ENCODE peak calls at places on chromosomes 6 and 20, in five cellular contexts. T is GM12878, B is K562, D is SK-N-SH, N is H1. J is an unnamed sample.

GRCh38 chr20:58981564-58982364 is 708 bp downstream of the NELFCD start:
- DNase-seq in B (peak; percentile 32), N (peak; percentile 62), T (no peak), D (peak; percentile 47), J (no peak)

GRCh38 chr20:34824026-34824860 is 1.2 kb downstream of the NCOA6 start:
- DNase-seq in D (peak; percentile 50), N (peak; percentile 59), T (peak; percentile 58), B (peak; percentile 80), J (peak; percentile 82)

GRCh38 chr6:82980086-82980485 is 85.6 kb downstream of the UBE3D start:
- DNase-seq in T (no peak), B (no peak), N (no peak), D (no peak), J (no peak)

GRCh38 chr6:170174771-170175643 is 115.9 kb downstream of the DLL1 start:
- DNase-seq in D (peak; percentile 17), T (no peak), N (peak; percentile 30), B (no peak), J (no peak)

GRCh38 chr6:44297063-44298038 is 15.8 kb downstream of the AARS2 start:
- DNase-seq in N (peak; percentile 87), B (peak; percentile 53), T (no peak), D (peak; percentile 89), J (no peak)

GRCh38 chr20:16459019-16459700 is 114.1 kb downstream of the KIF16B start:
- DNase-seq in T (no peak), D (no peak), N (no peak), B (peak; percentile 11), J (no peak)

GRCh38 chr6:112117554-112117953 is 30.2 kb downstream of the FAM229B start:
- DNase-seq in N (no peak), T (no peak), D (no peak), B (peak; percentile 22), J (no peak)

GRCh38 chr20:63017826-63018411 is 11.2 kb upstream of the BHLHE23 start:
- DNase-seq in N (no peak), B (no peak), T (no peak), D (peak; percentile 69), J (no peak)

GRCh38 chr6:152696543-152696942 is 1.2 kb upstream of the MYCT1 start:
- DNase-seq in T (no peak), B (no peak), N (no peak), D (no peak), J (no peak)

GRCh38 chr6:1892716-1893115 is 283.0 kb downstream of the FOXC1 start:
- DNase-seq in D (no peak), B (no peak), T (no peak), N (no peak), J (no peak)

GRCh38 chr6:36604090-36605060 is 10.2 kb downstream of the SRSF3 start:
- DNase-seq in B (no peak), D (no peak), T (no peak), N (no peak), J (no peak)

GRCh38 chr6:167858086-167858591 is 31.4 kb downstream of the AFDN start:
- DNase-seq in D (peak; percentile 8), T (no peak), N (no peak), B (no peak), J (no peak)

GRCh38 chr20:37394543-37395410 is 48.8 kb downstream of the SRC start:
- DNase-seq in D (peak; percentile 91), N (no peak), T (no peak), B (no peak), J (no peak)

GRCh38 chr6:9766240-9766915 is 648.5 kb downstream of the TFAP2A start:
- DNase-seq in N (no peak), T (peak; percentile 12), D (no peak), B (no peak), J (no peak)

GRCh38 chr20:62764156-62764935 is 31.9 kb upstream of the MRGBP start:
- DNase-seq in D (no peak), N (no peak), T (no peak), B (no peak), J (no peak)

GRCh38 chr6:99334526-99335127 is 14.8 kb downstream of the FAXC start:
- DNase-seq in D (peak; percentile 42), N (no peak), T (peak; percentile 21), B (peak; percentile 51), J (peak; percentile 47)

GRCh38 chr6:40794581-40794980 is 207.4 kb upstream of the LRFN2 start:
- DNase-seq in B (no peak), D (no peak), T (no peak), N (no peak), J (no peak)

GRCh38 chr6:132188865-132189264 is 212.4 kb downstream of the MOXD1 start:
- DNase-seq in D (no peak), N (no peak), T (no peak), B (no peak), J (no peak)

GRCh38 chr6:13710552-13711383 is 867 bp downstream of the RANBP9 start:
- DNase-seq in T (no peak), B (peak; percentile 74), D (peak; percentile 83), N (peak; percentile 72), J (peak; percentile 33)

GRCh38 chr20:62726716-62727583 is 18.3 kb downstream of the NTSR1 start:
- DNase-seq in T (no peak), N (no peak), D (no peak), B (no peak), J (no peak)

GRCh38 chr6:16434885-16435284 is 196.5 kb downstream of the GMPR start:
- DNase-seq in D (no peak), T (no peak), N (no peak), B (no peak), J (no peak)

GRCh38 chr6:116314878-116315277 is 35.1 kb upstream of the TSPYL1 start:
- DNase-seq in D (no peak), T (peak; percentile 13), N (no peak), B (no peak), J (peak; percentile 48)

GRCh38 chr20:33789109-33789857 is 21.9 kb upstream of the CHMP4B start:
- DNase-seq in N (no peak), B (no peak), T (no peak), D (peak; percentile 68), J (peak; percentile 9)

GRCh38 chr20:39164642-39165041 is 202.5 kb downstream of the DHX35 start:
- DNase-seq in D (no peak), N (peak; percentile 1), B (no peak), T (no peak), J (no peak)

GRCh38 chr20:19654906-19655305 is 103.2 kb upstream of the RIN2 start:
- DNase-seq in T (no peak), D (no peak), B (no peak), N (no peak), J (no peak)

GRCh38 chr20:19660808-19661378 is 97.2 kb upstream of the RIN2 start:
- DNase-seq in N (no peak), T (no peak), D (no peak), B (no peak), J (no peak)

GRCh38 chr20:19661717-19662637 is 96.1 kb upstream of the RIN2 start:
- DNase-seq in D (peak; percentile 65), N (peak; percentile 74), B (peak; percentile 37), T (no peak), J (peak; percentile 53)

GRCh38 chr20:19659468-19659867 is 98.6 kb upstream of the RIN2 start:
- DNase-seq in T (no peak), D (no peak), B (no peak), N (no peak), J (no peak)

DNA sequence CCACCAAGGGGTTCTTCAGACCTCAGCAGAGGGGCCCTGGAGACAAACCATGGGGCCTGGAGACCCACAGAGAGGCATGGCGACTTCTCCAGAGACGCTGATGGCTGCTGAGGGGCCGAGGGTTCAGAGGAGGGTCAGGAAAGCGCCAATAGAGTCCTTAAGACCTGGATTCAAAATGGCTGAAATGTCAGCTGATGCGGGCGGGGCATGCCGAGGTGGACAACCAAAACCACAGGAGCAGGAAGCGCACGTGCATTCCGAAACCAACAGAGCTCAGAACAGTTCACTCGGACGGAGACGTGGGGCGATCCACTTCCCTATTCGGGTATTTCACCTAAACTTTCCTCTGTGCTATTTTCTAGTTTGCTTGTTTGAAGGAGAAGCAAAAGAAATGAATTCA is 99.9 kb upstream of the RIN2 start:
- DNase-seq in T (peak; percentile 48), B (no peak), N (no peak), D (no peak), J (peak; percentile 77)
- H3K4me3 ChIP-seq in T (peak overlapping the region; percentile 35), B (no peak overlapping the region), N (no peak overlapping the region), D (no peak overlapping the region), J (peak overlapping the region; percentile 25)

DNA sequence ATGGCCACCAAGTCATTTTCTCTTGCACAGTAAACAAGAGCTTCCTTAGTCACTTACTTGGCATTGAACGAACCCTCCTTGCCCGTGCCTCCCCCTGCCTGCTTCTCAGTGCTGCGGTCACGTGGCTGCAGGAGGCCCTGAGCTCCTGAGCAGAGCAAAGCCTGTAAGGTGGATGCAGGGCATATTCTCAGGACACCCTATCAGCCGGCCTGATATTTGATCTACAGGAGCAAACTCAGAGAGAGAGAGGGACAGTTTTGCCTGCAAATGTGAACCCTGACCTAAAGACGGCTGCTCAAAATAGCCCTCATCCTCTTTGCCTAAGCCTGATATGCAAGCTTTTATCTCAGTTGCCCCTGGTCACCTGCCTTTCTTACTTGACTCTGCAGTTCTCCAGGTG is 93.0 kb upstream of the POPDC3 start:
- DNase-seq in N (no peak), T (no peak), D (no peak), B (peak; percentile 14), J (no peak)
- TF ChIP-seq GABPA in N (no peak), T (no peak), D (no peak), B (no peak), J (no peak)

DNA sequence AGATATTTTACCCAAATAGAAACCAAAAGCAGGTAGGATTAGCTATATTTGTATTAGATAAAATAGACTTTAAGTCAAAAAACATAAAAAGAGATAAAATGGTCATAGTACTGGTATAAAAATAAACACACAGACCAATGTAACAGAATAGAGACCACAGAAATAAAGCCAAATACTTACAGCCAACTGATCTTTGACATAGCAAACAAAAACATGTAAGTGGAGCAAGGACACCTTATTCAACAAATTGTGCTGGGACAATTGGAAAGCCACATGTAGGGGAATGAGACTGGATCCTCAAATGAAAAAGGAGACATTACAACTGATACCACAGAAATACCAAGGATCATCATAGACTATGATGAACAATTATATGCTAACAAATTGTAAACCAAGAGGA is 94.5 kb upstream of the SIRPG start:
- DNase-seq in N (no peak), T (no peak), B (no peak), D (no peak), J (no peak)
- H3K4me3 ChIP-seq in N (no peak overlapping the region), T (no peak overlapping the region), B (no peak overlapping the region), D (no peak overlapping the region), J (no peak overlapping the region)

GRCh38 chr6:92354270-92354831 is 1065.0 kb downstream of the EPHA7 start:
- DNase-seq in N (no peak), T (no peak), D (no peak), B (no peak), J (no peak)
- TF ChIP-seq GABPA in N (no peak), T (no peak), D (no peak), B (no peak), J (no peak)

DNA sequence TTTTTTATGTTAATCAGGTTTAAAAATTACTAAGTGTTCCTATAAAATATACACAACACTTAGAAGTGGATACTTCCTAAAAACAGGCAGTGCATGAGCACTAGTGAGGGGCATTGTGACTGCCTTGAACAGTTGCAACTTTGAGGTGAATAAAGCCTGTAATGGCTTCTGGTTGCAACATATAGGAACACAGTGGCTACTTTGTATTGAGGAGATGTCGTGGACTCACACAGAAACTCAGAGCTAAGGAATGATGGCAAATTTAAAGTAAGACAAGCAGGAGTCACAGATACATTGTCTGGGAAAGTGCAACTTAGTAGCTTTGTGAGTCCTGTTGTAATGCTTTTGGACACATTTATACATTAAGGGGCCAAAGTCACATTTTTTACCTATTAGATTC is 856 bp upstream of the HLA-A start:
- DNase-seq in N (no peak), D (no peak), T (no peak), B (no peak), J (peak; percentile 56)
- H3K4me3 ChIP-seq in N (no peak overlapping the region), D (peak overlapping the region; percentile 70), T (peak overlapping the region; percentile 73), B (no peak overlapping the region), J (no peak overlapping the region)

GRCh38 chr20:61561111-61561830 is 309.2 kb downstream of the CDH4 start:
- DNase-seq in D (no peak), N (no peak), T (no peak), B (no peak), J (no peak)
- TF ChIP-seq GABPA in D (no peak), N (no peak), T (no peak), B (no peak), J (no peak)

J was measured in HL-60.